ENCODE peak calls at places on chromosomes 3 and 15, in seven cellular contexts. X, Z, N, G, M, K and I are unnamed samples.

GRCh38 chr15:66841953-66842681 is 140.1 kb downstream of the SMAD6 start:
- DNase-seq in X (peak; percentile 85), Z (peak; percentile 51), N (peak; percentile 25), G (peak; percentile 87), M (peak; percentile 77), K (no peak), I (peak; percentile 86)

GRCh38 chr15:77028451-77029165 is 33.7 kb downstream of the PSTPIP1 start:
- DNase-seq in X (no peak), Z (no peak), N (no peak), G (no peak), M (no peak), K (no peak), I (no peak)

GRCh38 chr3:127734754-127735473 is 62.2 kb downstream of the ABTB1 start:
- DNase-seq in X (peak; percentile 92), Z (no peak), N (no peak), G (peak; percentile 50), M (no peak), K (no peak), I (peak; percentile 72)

GRCh38 chr15:58517252-58517681 is 85.5 kb downstream of the LIPC start:
- DNase-seq in X (no peak), Z (peak; percentile 34), N (no peak), G (no peak), M (no peak), K (no peak), I (no peak)

GRCh38 chr15:92928351-92928750 is 28.2 kb downstream of the CHD2 start:
- DNase-seq in X (no peak), Z (no peak), N (no peak), G (no peak), M (no peak), K (no peak), I (no peak)

GRCh38 chr3:58052373-58053273 is 44.4 kb downstream of the FLNB start:
- DNase-seq in X (peak; percentile 97), Z (peak; percentile 80), N (peak; percentile 4), G (peak; percentile 69), M (no peak), K (no peak), I (no peak)

GRCh38 chr15:67458449-67458848 is 62.5 kb upstream of the C15orf61 start:
- DNase-seq in X (no peak), Z (no peak), N (no peak), G (no peak), M (no peak), K (no peak), I (no peak)

GRCh38 chr3:46269556-46269955 is 27.3 kb downstream of the CCR3 start:
- DNase-seq in X (no peak), Z (no peak), N (no peak), G (no peak), M (no peak), K (no peak), I (no peak)

GRCh38 chr15:66986951-66987350 is 78.5 kb upstream of the SMAD3 start:
- DNase-seq in X (no peak), Z (no peak), N (no peak), G (no peak), M (no peak), K (no peak), I (no peak)

GRCh38 chr3:16550676-16551341 is 37.3 kb upstream of the RFTN1 start:
- DNase-seq in X (peak; percentile 88), Z (peak; percentile 87), N (peak; percentile 1), G (peak; percentile 68), M (peak; percentile 79), K (peak; percentile 78), I (peak; percentile 94)

GRCh38 chr3:191290311-191291025 is 38.7 kb upstream of the CCDC50 start:
- DNase-seq in X (peak; percentile 28), Z (no peak), N (no peak), G (no peak), M (no peak), K (no peak), I (no peak)

GRCh38 chr15:98272586-98272985 is 312.1 kb downstream of the ARRDC4 start:
- DNase-seq in X (no peak), Z (no peak), N (no peak), G (no peak), M (peak; percentile 32), K (no peak), I (no peak)

GRCh38 chr15:83164409-83165404 is 42.9 kb downstream of the HDGFL3 start:
- DNase-seq in X (peak; percentile 63), Z (peak; percentile 6), N (no peak), G (no peak), M (no peak), K (no peak), I (no peak)

GRCh38 chr15:34336947-34337556 is 529 bp downstream of the SLC12A6 start:
- DNase-seq in X (no peak), Z (peak; percentile 42), N (no peak), G (no peak), M (no peak), K (no peak), I (no peak)

GRCh38 chr15:63497642-63498100 is 6.7 kb upstream of the USP3 start:
- DNase-seq in X (no peak), Z (peak; percentile 71), N (no peak), G (no peak), M (no peak), K (no peak), I (no peak)

GRCh38 chr3:114707225-114707860 is 413.5 kb downstream of the TIGIT start:
- DNase-seq in X (no peak), Z (no peak), N (no peak), G (no peak), M (no peak), K (no peak), I (no peak)

GRCh38 chr3:134074001-134074789 is 44.5 kb upstream of the SLCO2A1 start:
- DNase-seq in X (no peak), Z (no peak), N (no peak), G (no peak), M (no peak), K (no peak), I (peak; percentile 17)

GRCh38 chr3:73614385-73614784 is 10.4 kb downstream of the PDZRN3 start:
- DNase-seq in X (peak; percentile 92), Z (no peak), N (no peak), G (peak; percentile 41), M (no peak), K (no peak), I (no peak)

GRCh38 chr15:39828374-39828931 is 45.8 kb upstream of the FSIP1 start:
- DNase-seq in X (peak; percentile 87), Z (no peak), N (no peak), G (no peak), M (no peak), K (no peak), I (peak; percentile 53)

GRCh38 chr15:66774001-66774814 is 72.2 kb downstream of the SMAD6 start:
- DNase-seq in X (peak; percentile 67), Z (peak; percentile 71), N (no peak), G (peak; percentile 87), M (peak; percentile 93), K (peak; percentile 91), I (peak; percentile 98)

GRCh38 chr3:159418571-159419526 is 569.8 kb upstream of the IL12A start:
- DNase-seq in X (peak; percentile 38), Z (no peak), N (no peak), G (no peak), M (no peak), K (no peak), I (no peak)

GRCh38 chr3:143088835-143089234 is 30.7 kb upstream of the CHST2 start:
- DNase-seq in X (no peak), Z (no peak), N (no peak), G (no peak), M (no peak), K (no peak), I (no peak)

GRCh38 chr15:100939786-100940185 is 20.6 kb downstream of the LRRK1 start:
- DNase-seq in X (no peak), Z (no peak), N (no peak), G (no peak), M (no peak), K (no peak), I (no peak)

GRCh38 chr15:70761931-70762468 is 1.4 kb downstream of the UACA start:
- DNase-seq in X (no peak), Z (no peak), N (no peak), G (no peak), M (no peak), K (no peak), I (no peak)

GRCh38 chr3:129562803-129563202 is 19.8 kb downstream of the H1-8 start:
- DNase-seq in X (no peak), Z (no peak), N (no peak), G (no peak), M (no peak), K (no peak), I (no peak)

GRCh38 chr15:51750942-51751686 is at the start of gene TMOD2:
- DNase-seq in X (no peak), Z (peak; percentile 72), N (no peak), G (peak; percentile 53), M (peak; percentile 84), K (peak; percentile 65), I (peak; percentile 83)

GRCh38 chr3:105362021-105362665 is 4.6 kb upstream of the ALCAM start:
- DNase-seq in X (peak; percentile 67), Z (no peak), N (no peak), G (no peak), M (no peak), K (no peak), I (no peak)

GRCh38 chr3:23263796-23264195 is 60.7 kb downstream of the UBE2E2 start:
- DNase-seq in X (peak; percentile 71), Z (no peak), N (no peak), G (no peak), M (no peak), K (no peak), I (no peak)

GRCh38 chr3:96970211-96970610 is 155.8 kb downstream of the EPHA6 start:
- DNase-seq in X (peak; percentile 24), Z (no peak), N (no peak), G (no peak), M (no peak), K (no peak), I (no peak)

GRCh38 chr3:122754867-122755835 is 38.5 kb downstream of the HSPBAP1 start:
- DNase-seq in X (peak; percentile 61), Z (peak; percentile 18), N (no peak), G (no peak), M (peak; percentile 79), K (peak; percentile 70), I (peak; percentile 76)

GRCh38 chr3:108511490-108511889 is 1.1 kb upstream of the MYH15 start:
- DNase-seq in X (no peak), Z (no peak), N (no peak), G (no peak), M (no peak), K (no peak), I (no peak)

GRCh38 chr15:92733934-92734521 is 78.5 kb upstream of the FAM174B start:
- DNase-seq in X (peak; percentile 32), Z (no peak), N (no peak), G (no peak), M (peak; percentile 17), K (peak; percentile 48), I (peak; percentile 68)

GRCh38 chr15:39657714-39658113 is 76.8 kb downstream of the THBS1 start:
- DNase-seq in X (peak; percentile 46), Z (no peak), N (no peak), G (no peak), M (no peak), K (no peak), I (no peak)

GRCh38 chr15:35088329-35088728 is 3.2 kb upstream of the NANOGP8 start:
- DNase-seq in X (no peak), Z (no peak), N (no peak), G (no peak), M (no peak), K (no peak), I (no peak)

GRCh38 chr15:33395841-33396240 is 85.1 kb downstream of the RYR3 start:
- DNase-seq in X (no peak), Z (no peak), N (no peak), G (no peak), M (no peak), K (no peak), I (no peak)

GRCh38 chr3:114213262-114213668 is 24.1 kb downstream of the ZNF80 start:
- DNase-seq in X (peak; percentile 18), Z (no peak), N (no peak), G (no peak), M (no peak), K (no peak), I (peak; percentile 63)